ENCODE peak calls at places on chromosomes 13 and 19, in six cellular contexts. V is tibial nerve, S is hepatocyte, T is body of pancreas, I is fibroblast of mammary gland, H is kidney epithelial cell. L is an unnamed sample.

GRCh38 chr19:36051637-36052036 is 2.4 kb downstream of the THAP8 start:
- DNase-seq in I (no peak), V (no peak), S (no peak), T (no peak), H (no peak), L (no peak)

GRCh38 chr19:42203700-42204099 is 13.8 kb downstream of the DEDD2 start:
- DNase-seq in H (no peak), T (no peak), I (no peak), V (no peak), S (no peak), L (no peak)

GRCh38 chr19:1512671-1513491 is at the start of gene ADAMTSL5:
- DNase-seq in S (peak), H (no peak), I (peak), T (peak), V (no peak), L (no peak)

GRCh38 chr19:6475321-6476108 is 6.1 kb downstream of the DENND1C start:
- DNase-seq in V (no peak), T (no peak), S (peak), H (no peak), I (no peak), L (no peak)

GRCh38 chr13:44848956-44849748 is 140.1 kb downstream of the NUFIP1 start:
- DNase-seq in I (no peak), T (no peak), V (no peak), H (no peak), S (no peak), L (no peak)

GRCh38 chr19:48844472-48844871 is 8.2 kb upstream of the HSD17B14 start:
- DNase-seq in I (peak), H (no peak), V (no peak), T (no peak), S (no peak), L (no peak)

GRCh38 chr13:51453959-51454703 is 1.3 kb upstream of the INTS6 start:
- DNase-seq in H (no peak), I (peak), T (peak), V (no peak), S (peak), L (no peak)

GRCh38 chr19:57465680-57466381 is 8.9 kb upstream of the VN1R1 start:
- DNase-seq in S (no peak), I (peak), V (no peak), H (no peak), T (no peak), L (no peak)

GRCh38 chr19:40640744-40641143 is 39.6 kb downstream of the LTBP4 start:
- DNase-seq in S (no peak), I (no peak), H (no peak), V (no peak), T (peak), L (no peak)

GRCh38 chr13:27636624-27637288 is 15.1 kb downstream of the POLR1D start:
- DNase-seq in I (no peak), S (no peak), T (no peak), H (no peak), V (no peak), L (no peak)

GRCh38 chr19:4517451-4518057 is 732 bp downstream of the PLIN4 start:
- DNase-seq in T (no peak), V (no peak), I (no peak), S (no peak), H (no peak), L (no peak)
- TF ChIP-seq CTCF in T (no peak), V (no peak), I (no peak), S (no peak), H (no peak), L (no peak)

GRCh38 chr13:106915146-106915545 is 347.2 kb upstream of the ARGLU1 start:
- DNase-seq in V (no peak), S (no peak), T (no peak), I (no peak), H (no peak), L (no peak)

GRCh38 chr13:106917673-106918652 is 350.0 kb upstream of the ARGLU1 start:
- DNase-seq in V (peak), T (peak), I (peak), H (no peak), S (peak), L (no peak)

GRCh38 chr13:106919093-106919492 is 351.2 kb upstream of the ARGLU1 start:
- DNase-seq in V (no peak), S (no peak), H (no peak), I (no peak), T (no peak), L (no peak)

GRCh38 chr13:106916329-106916728 is 348.4 kb upstream of the ARGLU1 start:
- DNase-seq in V (no peak), T (no peak), H (no peak), S (no peak), I (peak), L (no peak)

DNA sequence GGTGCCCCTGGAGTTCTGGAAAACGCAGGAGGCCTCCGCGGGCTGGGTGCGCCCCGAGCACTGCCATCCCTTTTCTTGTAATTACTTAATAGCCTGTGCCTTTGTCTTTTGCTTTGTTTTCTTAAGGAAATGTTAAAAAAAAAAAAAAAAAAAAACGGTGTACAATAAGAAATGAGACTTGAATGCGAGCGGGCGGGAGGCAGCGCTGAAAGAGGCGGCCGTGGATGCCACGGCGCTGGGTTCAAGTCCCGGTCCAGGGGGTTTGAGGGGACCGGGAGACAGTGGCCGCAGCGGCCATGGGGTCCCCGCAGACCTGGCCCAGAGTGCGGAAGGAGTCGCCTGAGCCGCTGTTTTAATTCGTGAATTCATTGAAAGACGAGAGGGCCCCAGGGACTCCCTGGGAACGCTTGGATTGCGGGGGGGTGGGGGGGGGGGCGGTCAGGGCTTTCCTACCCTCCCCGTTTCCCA is 349.1 kb upstream of the ARGLU1 start:
- DNase-seq in T (no peak), V (no peak), H (no peak), I (no peak), S (no peak), L (no peak)
- H3K4me3 ChIP-seq in T (no peak), V (peak), H (peak), I (no peak), S (no peak), L (peak)

GRCh38 chr19:18508585-18508984 is 13.3 kb downstream of the ELL start:
- DNase-seq in H (no peak), T (no peak), V (no peak), I (no peak), S (no peak), L (no peak)

GRCh38 chr19:18506101-18506534 is 15.8 kb downstream of the ELL start:
- DNase-seq in H (no peak), S (no peak), V (no peak), T (no peak), I (no peak), L (no peak)

GRCh38 chr19:18506545-18506944 is 15.3 kb downstream of the ELL start:
- DNase-seq in T (no peak), V (no peak), S (no peak), H (no peak), I (no peak), L (no peak)

GRCh38 chr19:18507021-18507726 is 14.7 kb downstream of the ELL start:
- DNase-seq in S (no peak), I (no peak), T (no peak), V (no peak), H (no peak), L (no peak)

DNA sequence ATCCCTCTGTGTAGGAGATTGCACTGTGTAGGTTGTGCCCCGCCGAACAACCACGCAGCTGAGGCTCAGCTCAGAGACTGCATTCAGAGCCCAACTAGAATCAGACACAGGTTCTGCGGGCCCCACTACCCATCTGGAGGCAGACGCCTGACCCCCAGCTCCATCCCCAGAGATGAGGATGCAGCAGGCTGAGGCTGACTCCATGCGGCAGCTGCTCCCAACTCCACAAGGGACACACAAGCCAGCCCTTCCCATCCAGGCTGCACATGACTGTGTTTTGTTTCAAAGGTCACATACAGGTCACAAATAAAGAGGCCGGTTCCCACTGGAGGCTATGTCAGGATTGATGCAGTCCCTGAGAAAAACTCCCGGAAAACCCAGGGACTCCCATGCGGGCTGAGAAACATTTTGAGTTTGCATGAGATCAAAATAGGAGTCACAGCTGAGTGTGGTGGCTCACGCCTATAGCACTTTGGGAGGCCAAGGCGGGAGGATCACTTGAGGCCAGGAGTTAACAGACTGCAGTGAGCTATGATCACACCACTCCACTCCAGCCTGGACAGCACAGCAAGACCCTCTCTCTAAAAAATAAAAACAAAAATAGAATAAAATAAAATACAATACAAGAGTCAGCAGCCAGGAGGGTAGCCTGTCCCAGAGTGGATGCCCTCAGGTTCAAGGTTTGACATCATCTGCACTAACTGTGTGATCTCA is 14.0 kb downstream of the ELL start:
- DNase-seq in V (no peak), I (peak), H (no peak), S (no peak), T (no peak), L (no peak)
- TF ChIP-seq CTCF in V (no peak), I (no peak), H (no peak), S (no peak), T (no peak), L (no peak)

GRCh38 chr13:20192470-20193141 is at the start of gene GJB2:
- DNase-seq in T (no peak), V (no peak), S (peak), H (no peak), I (peak), L (no peak)

GRCh38 chr13:20191311-20191901 is 1.3 kb downstream of the GJB2 start:
- DNase-seq in S (no peak), H (no peak), V (no peak), I (peak), T (no peak), L (no peak)

GRCh38 chr13:20191902-20192469 is 752 bp downstream of the GJB2 start:
- DNase-seq in V (no peak), T (peak), S (peak), I (peak), H (no peak), L (no peak)

GRCh38 chr13:20193924-20194631 is 1.3 kb upstream of the GJB2 start:
- DNase-seq in H (no peak), I (no peak), V (no peak), T (no peak), S (no peak), L (no peak)

GRCh38 chr13:20193142-20193923 is 595 bp upstream of the GJB2 start:
- DNase-seq in T (no peak), I (no peak), V (no peak), S (no peak), H (no peak), L (no peak)
- H3K4me3 ChIP-seq in T (peak), I (peak), V (peak), S (peak), H (peak), L (peak)

GRCh38 chr13:67438465-67438864 is 208.3 kb upstream of the PCDH9 start:
- DNase-seq in V (no peak), S (no peak), H (no peak), T (no peak), I (no peak), L (no peak)
- TF ChIP-seq CTCF in V (no peak), S (peak), H (no peak), T (no peak), I (no peak), L (no peak)

L was measured in AG04449.